ENCODE peak calls at places on chromosomes 11 and 22, in four cellular contexts. One of them, this sample, is unnamed.

GRCh38 chr22:17943533-17944204 is 80.7 kb downstream of the MICAL3 start:
- DNase-seq in mesenchymal stem cell: no peak
- DNase-seq in trophoblast cell: no peak
- DNase-seq in H1: no peak
- DNase-seq in this sample: no peak

GRCh38 chr22:17596226-17596625 is 32.3 kb downstream of the ATP6V1E1 start:
- DNase-seq in trophoblast cell: no peak
- DNase-seq in H1: no peak
- DNase-seq in mesenchymal stem cell: no peak
- DNase-seq in this sample: no peak

GRCh38 chr11:70203749-70204465 is 811 bp downstream of the FADD start:
- DNase-seq in H1: no peak
- DNase-seq in mesenchymal stem cell: peak
- DNase-seq in trophoblast cell: peak
- DNase-seq in this sample: no peak

GRCh38 chr11:65571940-65572339 is 398 bp upstream of the FAM89B start:
- DNase-seq in H1: no peak
- DNase-seq in mesenchymal stem cell: peak
- DNase-seq in trophoblast cell: no peak
- DNase-seq in this sample: no peak

GRCh38 chr11:20276661-20277000 is 86.9 kb upstream of the HTATIP2 start:
- DNase-seq in trophoblast cell: no peak
- DNase-seq in mesenchymal stem cell: no peak
- DNase-seq in H1: no peak
- DNase-seq in this sample: peak

GRCh38 chr22:17970205-17970708 is 54.1 kb downstream of the MICAL3 start:
- DNase-seq in trophoblast cell: peak
- DNase-seq in H1: no peak
- DNase-seq in mesenchymal stem cell: peak
- DNase-seq in this sample: no peak

GRCh38 chr11:62539238-62539925 is 7.2 kb downstream of the AHNAK start:
- DNase-seq in trophoblast cell: no peak
- DNase-seq in mesenchymal stem cell: peak
- DNase-seq in H1: peak
- DNase-seq in this sample: no peak

GRCh38 chr11:129280027-129280811 is 88.1 kb upstream of the ARHGAP32 start:
- DNase-seq in mesenchymal stem cell: peak
- DNase-seq in H1: no peak
- DNase-seq in trophoblast cell: no peak
- DNase-seq in this sample: no peak

GRCh38 chr11:119518746-119519382 is 95.9 kb upstream of the THY1 start:
- DNase-seq in mesenchymal stem cell: peak
- DNase-seq in H1: peak
- DNase-seq in trophoblast cell: no peak
- DNase-seq in this sample: peak

GRCh38 chr22:39937881-39938280 is 22.3 kb upstream of the TMA7B start:
- DNase-seq in mesenchymal stem cell: no peak
- DNase-seq in trophoblast cell: no peak
- DNase-seq in H1: no peak
- DNase-seq in this sample: no peak

GRCh38 chr22:46214149-46214548 is 35.9 kb downstream of the CDPF1 start:
- DNase-seq in H1: no peak
- DNase-seq in mesenchymal stem cell: no peak
- DNase-seq in trophoblast cell: no peak
- DNase-seq in this sample: no peak

GRCh38 chr11:16883179-16883578 is 131.0 kb downstream of the PLEKHA7 start:
- DNase-seq in H1: no peak
- DNase-seq in mesenchymal stem cell: no peak
- DNase-seq in trophoblast cell: peak
- DNase-seq in this sample: no peak

GRCh38 chr11:122159173-122159701 is 43.2 kb upstream of the BLID start:
- DNase-seq in trophoblast cell: no peak
- DNase-seq in mesenchymal stem cell: peak
- DNase-seq in H1: no peak
- DNase-seq in this sample: no peak

GRCh38 chr22:27100323-27100722 is 442.9 kb downstream of the MIAT start:
- DNase-seq in mesenchymal stem cell: no peak
- DNase-seq in H1: peak
- DNase-seq in trophoblast cell: no peak
- DNase-seq in this sample: no peak

GRCh38 chr11:1760351-1761109 is 3.2 kb downstream of the CTSD start:
- DNase-seq in trophoblast cell: peak
- DNase-seq in mesenchymal stem cell: peak
- DNase-seq in H1: no peak
- DNase-seq in this sample: no peak

GRCh38 chr11:61966673-61967176 is 709 bp downstream of the FTH1 start:
- DNase-seq in H1: no peak
- DNase-seq in mesenchymal stem cell: peak
- DNase-seq in trophoblast cell: peak
- DNase-seq in this sample: no peak

GRCh38 chr11:62393735-62394134 is 25.1 kb upstream of the SCGB1A1 start:
- DNase-seq in H1: no peak
- DNase-seq in mesenchymal stem cell: no peak
- DNase-seq in trophoblast cell: no peak
- DNase-seq in this sample: no peak

GRCh38 chr11:57203359-57203758 is 21.6 kb downstream of the LRRC55 start:
- DNase-seq in mesenchymal stem cell: no peak
- DNase-seq in trophoblast cell: no peak
- DNase-seq in H1: no peak
- DNase-seq in this sample: no peak

GRCh38 chr11:93034640-93035039 is 65.2 kb downstream of the MTNR1B start:
- DNase-seq in trophoblast cell: no peak
- DNase-seq in mesenchymal stem cell: no peak
- DNase-seq in H1: no peak
- DNase-seq in this sample: no peak

GRCh38 chr11:112525844-112526590 is 265.4 kb upstream of the PLET1 start:
- DNase-seq in mesenchymal stem cell: peak
- DNase-seq in H1: no peak
- DNase-seq in trophoblast cell: no peak
- DNase-seq in this sample: no peak

GRCh38 chr22:22106855-22107254 is 124.3 kb upstream of the TOP3B start:
- DNase-seq in H1: no peak
- DNase-seq in mesenchymal stem cell: no peak
- DNase-seq in trophoblast cell: no peak
- DNase-seq in this sample: no peak

GRCh38 chr11:19790831-19791552 is 78.4 kb downstream of the NAV2 start:
- DNase-seq in trophoblast cell: no peak
- DNase-seq in H1: peak
- DNase-seq in mesenchymal stem cell: no peak
- DNase-seq in this sample: no peak

GRCh38 chr11:12683857-12684256 is 9.6 kb downstream of the TEAD1 start:
- DNase-seq in H1: no peak
- DNase-seq in mesenchymal stem cell: peak
- DNase-seq in trophoblast cell: peak
- DNase-seq in this sample: no peak

GRCh38 chr22:45402466-45402865 is 10.9 kb downstream of the SMC1B start:
- DNase-seq in mesenchymal stem cell: no peak
- DNase-seq in H1: no peak
- DNase-seq in trophoblast cell: no peak
- DNase-seq in this sample: no peak

GRCh38 chr11:2762451-2762850 is 62.7 kb upstream of the KCNQ1OT1 start:
- DNase-seq in H1: peak
- DNase-seq in trophoblast cell: no peak
- DNase-seq in mesenchymal stem cell: no peak
- DNase-seq in this sample: no peak

GRCh38 chr22:39535831-39536449 is 3.4 kb upstream of the RPS19BP1 start:
- DNase-seq in H1: no peak
- DNase-seq in trophoblast cell: no peak
- DNase-seq in mesenchymal stem cell: no peak
- DNase-seq in this sample: no peak

GRCh38 chr11:120991830-120992686 is 31.8 kb upstream of the TBCEL start:
- DNase-seq in mesenchymal stem cell: no peak
- DNase-seq in trophoblast cell: no peak
- DNase-seq in H1: no peak
- DNase-seq in this sample: no peak

GRCh38 chr22:48757581-48757980 is 1070.1 kb downstream of the BRD1 start:
- DNase-seq in mesenchymal stem cell: no peak
- DNase-seq in H1: peak
- DNase-seq in trophoblast cell: no peak
- DNase-seq in this sample: no peak

GRCh38 chr22:26086359-26086758 is 82.9 kb upstream of the SEZ6L start:
- DNase-seq in H1: no peak
- DNase-seq in mesenchymal stem cell: no peak
- DNase-seq in trophoblast cell: no peak
- DNase-seq in this sample: no peak

GRCh38 chr11:73965764-73966121 is 14.9 kb downstream of the DNAJB13 start:
- DNase-seq in trophoblast cell: no peak
- DNase-seq in H1: no peak
- DNase-seq in mesenchymal stem cell: no peak
- DNase-seq in this sample: no peak

GRCh38 chr22:41003976-41004375 is 52.8 kb downstream of the RBX1 start:
- DNase-seq in H1: no peak
- DNase-seq in trophoblast cell: peak
- DNase-seq in mesenchymal stem cell: no peak
- DNase-seq in this sample: no peak

GRCh38 chr11:6568191-6568918 is 35.1 kb downstream of the RRP8 start:
- DNase-seq in mesenchymal stem cell: peak
- DNase-seq in H1: peak
- DNase-seq in trophoblast cell: no peak
- DNase-seq in this sample: no peak

GRCh38 chr11:85826096-85826855 is 15.3 kb upstream of the SYTL2 start:
- DNase-seq in trophoblast cell: no peak
- DNase-seq in mesenchymal stem cell: peak
- DNase-seq in H1: no peak
- DNase-seq in this sample: no peak

GRCh38 chr11:125329786-125330185 is 165.2 kb downstream of the PKNOX2 start:
- DNase-seq in H1: no peak
- DNase-seq in trophoblast cell: no peak
- DNase-seq in mesenchymal stem cell: no peak
- DNase-seq in this sample: no peak

GRCh38 chr11:130719516-130719915 is 196.8 kb downstream of the SNX19 start:
- DNase-seq in trophoblast cell: no peak
- DNase-seq in H1: no peak
- DNase-seq in mesenchymal stem cell: peak
- DNase-seq in this sample: no peak
- H4K91ac ChIP-seq in trophoblast cell: no peak
- H4K91ac ChIP-seq in H1: peak
- H4K91ac ChIP-seq in mesenchymal stem cell: peak
- H4K91ac ChIP-seq in this sample: peak

DNA sequence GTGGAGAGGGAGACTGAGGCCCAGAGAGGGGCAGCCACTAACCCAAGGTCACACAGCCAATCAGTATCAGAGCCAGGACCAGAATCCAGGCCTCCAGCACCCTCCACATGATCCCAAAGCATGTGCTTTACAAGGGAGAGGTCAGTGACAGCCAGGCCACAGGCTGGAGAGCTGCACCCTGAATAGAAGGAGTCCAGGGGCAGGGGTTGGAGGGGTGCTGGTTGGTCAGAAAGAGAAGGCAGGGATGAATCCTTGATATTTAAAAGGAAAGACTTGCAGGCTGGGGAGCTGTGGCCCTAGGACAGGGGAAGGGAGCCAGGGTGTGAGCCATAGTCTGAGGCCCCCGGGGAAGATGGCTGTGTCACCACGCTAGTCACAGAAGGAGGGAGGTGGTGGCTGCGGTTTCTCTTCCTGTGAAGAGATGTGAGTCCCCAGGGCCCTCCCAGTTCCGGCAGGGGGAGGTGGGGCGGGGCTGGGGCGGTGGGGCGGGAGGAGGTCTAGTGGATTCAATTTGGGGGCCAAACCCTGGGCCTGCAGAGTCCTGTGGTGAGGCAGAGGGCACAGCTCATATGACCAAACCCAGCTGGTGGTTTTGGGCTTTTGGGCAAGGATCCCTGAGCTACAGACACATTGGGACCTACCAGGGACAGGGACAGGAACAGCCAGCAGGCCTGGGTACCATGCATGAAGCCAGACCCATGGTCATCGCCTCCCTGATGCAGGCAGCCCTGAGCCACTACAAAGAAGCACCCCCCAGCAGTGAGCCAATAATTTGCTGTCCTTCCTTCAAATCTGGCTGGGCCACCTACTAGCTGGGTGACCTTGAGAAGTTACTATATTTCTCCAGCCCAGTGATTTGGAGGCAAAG is 14.0 kb downstream of the RAC2 start:
- DNase-seq in H1: no peak
- DNase-seq in mesenchymal stem cell: peak
- DNase-seq in trophoblast cell: peak
- DNase-seq in this sample: no peak
- H3K4me3 ChIP-seq in H1: no peak
- H3K4me3 ChIP-seq in mesenchymal stem cell: no peak
- H3K4me3 ChIP-seq in trophoblast cell: no peak
- H3K4me3 ChIP-seq in this sample: no peak

GRCh38 chr11:9752091-9752490 is 88.2 kb downstream of the SWAP70 start:
- DNase-seq in H1: no peak
- DNase-seq in trophoblast cell: peak
- DNase-seq in mesenchymal stem cell: peak
- DNase-seq in this sample: no peak
- H4K91ac ChIP-seq in H1: no peak
- H4K91ac ChIP-seq in trophoblast cell: no peak
- H4K91ac ChIP-seq in mesenchymal stem cell: no peak
- H4K91ac ChIP-seq in this sample: no peak

DNA sequence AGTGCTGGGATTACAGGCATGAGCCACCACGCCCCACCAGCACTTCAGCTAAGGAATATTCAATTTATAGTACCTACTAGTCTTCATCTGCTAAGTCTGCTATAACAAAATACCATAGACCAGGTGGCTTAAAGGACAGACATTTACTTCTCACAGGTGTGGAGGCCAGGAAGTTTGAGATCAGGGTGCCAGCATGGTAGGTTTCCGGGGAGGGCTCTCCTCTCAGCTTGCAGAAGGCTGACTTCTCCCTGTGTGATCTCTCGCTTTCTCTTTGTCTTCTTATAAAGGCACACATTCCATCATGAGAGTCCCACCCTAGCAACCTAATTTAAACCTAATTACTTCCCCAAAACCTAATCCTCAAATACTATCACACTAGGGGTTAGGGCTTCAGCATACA is 433.0 kb downstream of the INSC start:
- DNase-seq in H1: no peak
- DNase-seq in mesenchymal stem cell: no peak
- DNase-seq in trophoblast cell: peak
- DNase-seq in this sample: peak
- H3K4me3 ChIP-seq in H1: no peak
- H3K4me3 ChIP-seq in mesenchymal stem cell: no peak
- H3K4me3 ChIP-seq in trophoblast cell: no peak
- H3K4me3 ChIP-seq in this sample: no peak

This sample was measured in neuronal stem cell.